ENCODE peak calls at places on chromosomes 11 and 22, in nine cellular contexts. Y, H, Z, J, S, L, T, B and X are unnamed samples.

GRCh38 chr11:22828373-22828772 is 1.2 kb downstream of the SVIP start:
- DNase-seq in Y (no peak), H (no peak), Z (no peak), J (no peak), S (no peak), L (no peak), T (no peak), B (no peak), X (no peak)

GRCh38 chr11:67634366-67635230 is 4.9 kb upstream of the NUDT8 start:
- DNase-seq in Y (no peak), H (no peak), Z (no peak), J (no peak), S (peak; percentile 62), L (no peak), T (no peak), B (no peak), X (no peak)

GRCh38 chr11:100752371-100753073 is 65.4 kb downstream of the ARHGAP42 start:
- DNase-seq in Y (no peak), H (no peak), Z (no peak), J (no peak), S (no peak), L (no peak), T (no peak), B (no peak), X (no peak)

GRCh38 chr22:48208894-48209293 is 1446.4 kb downstream of the TBC1D22A start:
- DNase-seq in Y (no peak), H (no peak), Z (no peak), J (no peak), S (no peak), L (no peak), T (no peak), B (no peak), X (no peak)

GRCh38 chr11:131302831-131303230 is 67.6 kb upstream of the NTM start:
- DNase-seq in Y (peak; percentile 5), H (no peak), Z (no peak), J (no peak), S (no peak), L (no peak), T (no peak), B (no peak), X (no peak)

GRCh38 chr22:35835998-35836691 is 118.5 kb downstream of the APOL5 start:
- DNase-seq in Y (peak; percentile 86), H (peak; percentile 83), Z (no peak), J (no peak), S (no peak), L (peak; percentile 48), T (no peak), B (peak; percentile 22), X (no peak)

GRCh38 chr11:90223248-90223585 is 368 bp upstream of the CHORDC1 start:
- DNase-seq in Y (no peak), H (no peak), Z (no peak), J (no peak), S (no peak), L (no peak), T (no peak), B (no peak), X (no peak)

GRCh38 chr11:112661571-112661970 is 299.6 kb upstream of the NCAM1 start:
- DNase-seq in Y (no peak), H (no peak), Z (no peak), J (no peak), S (no peak), L (no peak), T (no peak), B (no peak), X (no peak)

GRCh38 chr22:46052331-46052771 is 75.4 kb upstream of the WNT7B start:
- DNase-seq in Y (peak; percentile 7), H (no peak), Z (no peak), J (no peak), S (peak; percentile 61), L (no peak), T (no peak), B (no peak), X (no peak)

GRCh38 chr22:44172370-44173108 is 8.2 kb upstream of the PARVG start:
- DNase-seq in Y (no peak), H (no peak), Z (no peak), J (no peak), S (peak; percentile 95), L (no peak), T (no peak), B (peak; percentile 85), X (no peak)

GRCh38 chr11:121576531-121576930 is 123.8 kb upstream of the SORL1-AS1 start:
- DNase-seq in Y (no peak), H (no peak), Z (no peak), J (no peak), S (no peak), L (no peak), T (no peak), B (peak; percentile 19), X (no peak)

GRCh38 chr11:12606597-12606996 is 67.6 kb upstream of the TEAD1 start:
- DNase-seq in Y (peak; percentile 76), H (no peak), Z (no peak), J (no peak), S (no peak), L (no peak), T (no peak), B (no peak), X (no peak)

GRCh38 chr11:6431861-6432260 is 8.9 kb downstream of the HPX start:
- DNase-seq in Y (peak; percentile 50), H (no peak), Z (no peak), J (no peak), S (peak; percentile 10), L (no peak), T (no peak), B (no peak), X (peak; percentile 61)

GRCh38 chr11:47466701-47467250 is 17.8 kb upstream of the RAPSN start:
- DNase-seq in Y (peak; percentile 79), H (peak; percentile 80), Z (no peak), J (no peak), S (peak; percentile 91), L (no peak), T (no peak), B (peak; percentile 71), X (no peak)

GRCh38 chr22:22948651-22949611 is 61.3 kb downstream of the IGLL5 start:
- DNase-seq in Y (no peak), H (no peak), Z (no peak), J (no peak), S (no peak), L (no peak), T (no peak), B (no peak), X (no peak)

GRCh38 chr11:62602141-62603071 is 741 bp upstream of the MTA2 start:
- DNase-seq in Y (peak; percentile 71), H (no peak), Z (no peak), J (peak; percentile 26), S (peak; percentile 89), L (peak; percentile 71), T (no peak), B (peak; percentile 62), X (no peak)

GRCh38 chr11:108965602-108966001 is 300.7 kb downstream of the DDX10 start:
- DNase-seq in Y (peak; percentile 59), H (no peak), Z (no peak), J (no peak), S (no peak), L (no peak), T (no peak), B (no peak), X (no peak)

GRCh38 chr11:3215346-3216026 is 3.1 kb downstream of the MRGPRG start:
- DNase-seq in Y (no peak), H (no peak), Z (no peak), J (no peak), S (peak; percentile 64), L (no peak), T (no peak), B (no peak), X (peak; percentile 27)

GRCh38 chr11:726278-726915 is 20.4 kb downstream of the EPS8L2 start:
- DNase-seq in Y (peak; percentile 39), H (no peak), Z (peak; percentile 28), J (no peak), S (peak; percentile 82), L (no peak), T (no peak), B (no peak), X (peak; percentile 24)

GRCh38 chr11:113577356-113578163 is 102.4 kb upstream of the DRD2 start:
- DNase-seq in Y (no peak), H (no peak), Z (no peak), J (no peak), S (no peak), L (no peak), T (no peak), B (no peak), X (no peak)

GRCh38 chr11:17528181-17528691 is 16.0 kb downstream of the USH1C start:
- DNase-seq in Y (peak; percentile 19), H (peak; percentile 42), Z (no peak), J (peak; percentile 77), S (peak; percentile 94), L (peak; percentile 84), T (no peak), B (peak; percentile 44), X (peak; percentile 91)

GRCh38 chr22:41998361-41999261 is at the start of gene WBP2NL:
- DNase-seq in Y (peak; percentile 80), H (peak; percentile 79), Z (peak; percentile 74), J (no peak), S (peak; percentile 98), L (peak; percentile 3), T (peak; percentile 27), B (peak; percentile 93), X (no peak)

GRCh38 chr11:108097179-108097578 is 24.2 kb upstream of the ACAT1 start:
- DNase-seq in Y (no peak), H (no peak), Z (no peak), J (no peak), S (no peak), L (no peak), T (no peak), B (no peak), X (no peak)

GRCh38 chr22:19765477-19766234 is 5.1 kb downstream of the TBX1 start:
- DNase-seq in Y (no peak), H (no peak), Z (no peak), J (no peak), S (no peak), L (no peak), T (no peak), B (no peak), X (no peak)

GRCh38 chr11:28483072-28483867 is 375.1 kb downstream of the METTL15 start:
- DNase-seq in Y (no peak), H (no peak), Z (no peak), J (no peak), S (no peak), L (no peak), T (no peak), B (no peak), X (no peak)

GRCh38 chr11:5284551-5285130 is 14.9 kb upstream of the HBE1 start:
- DNase-seq in Y (no peak), H (no peak), Z (no peak), J (no peak), S (no peak), L (no peak), T (no peak), B (no peak), X (no peak)

GRCh38 chr22:18110194-18110943 is at the start of gene TUBA8:
- DNase-seq in Y (peak; percentile 20), H (peak; percentile 29), Z (peak; percentile 35), J (peak; percentile 37), S (peak; percentile 94), L (no peak), T (no peak), B (peak; percentile 85), X (no peak)

GRCh38 chr11:72227316-72228228 is 3.0 kb downstream of the INPPL1 start:
- DNase-seq in Y (peak; percentile 86), H (no peak), Z (no peak), J (no peak), S (no peak), L (no peak), T (no peak), B (peak; percentile 65), X (no peak)

GRCh38 chr22:29106839-29107238 is 34.0 kb downstream of the KREMEN1 start:
- DNase-seq in Y (no peak), H (peak; percentile 9), Z (no peak), J (no peak), S (no peak), L (no peak), T (no peak), B (no peak), X (no peak)

GRCh38 chr11:33941637-33942160 is 49.8 kb upstream of the LMO2 start:
- DNase-seq in Y (peak; percentile 57), H (peak; percentile 87), Z (no peak), J (no peak), S (no peak), L (no peak), T (no peak), B (no peak), X (no peak)